ENCODE peak calls at places on chromosomes 12 and 14, in seven cellular contexts. G, W, V, D, F, B and A are unnamed samples.

GRCh38 chr14:44945264-44945663 is 16.5 kb downstream of the KLHL28 start:
- DNase-seq in G (no peak), W (peak; percentile 77), V (no peak), D (no peak), F (peak; percentile 85), B (no peak), A (no peak)

GRCh38 chr12:102374190-102374589 is 106.2 kb downstream of the IGF1 start:
- DNase-seq in G (no peak), W (no peak), V (no peak), D (no peak), F (peak; percentile 31), B (no peak), A (no peak)

GRCh38 chr12:54428050-54429013 is 9.3 kb upstream of the ITGA5 start:
- DNase-seq in G (no peak), W (peak; percentile 84), V (no peak), D (peak; percentile 28), F (peak; percentile 93), B (no peak), A (peak; percentile 88)

GRCh38 chr12:89345830-89346740 is 6.2 kb downstream of the DUSP6 start:
- DNase-seq in G (peak; percentile 72), W (peak; percentile 46), V (peak; percentile 45), D (peak; percentile 60), F (peak; percentile 59), B (no peak), A (no peak)

GRCh38 chr14:24887623-24888304 is 162.2 kb downstream of the STXBP6 start:
- DNase-seq in G (no peak), W (no peak), V (no peak), D (no peak), F (no peak), B (no peak), A (no peak)

GRCh38 chr12:68042212-68042699 is 53.0 kb downstream of the IFNG-AS1 start:
- DNase-seq in G (no peak), W (no peak), V (peak; percentile 1), D (no peak), F (peak; percentile 3), B (no peak), A (peak; percentile 81)

GRCh38 chr14:80572666-80573065 is 361.4 kb upstream of the DIO2 start:
- DNase-seq in G (no peak), W (no peak), V (no peak), D (no peak), F (no peak), B (no peak), A (no peak)

GRCh38 chr12:18363321-18363720 is 102.0 kb downstream of the PIK3C2G start:
- DNase-seq in G (no peak), W (no peak), V (no peak), D (no peak), F (no peak), B (no peak), A (no peak)

GRCh38 chr14:41362134-41362533 is 244.5 kb upstream of the LRFN5 start:
- DNase-seq in G (no peak), W (no peak), V (no peak), D (no peak), F (no peak), B (no peak), A (peak; percentile 0)

GRCh38 chr14:95875831-95876768 is 532 bp upstream of the TUNAR start:
- DNase-seq in G (no peak), W (no peak), V (no peak), D (no peak), F (no peak), B (no peak), A (no peak)

GRCh38 chr12:30187426-30187825 is 403.7 kb upstream of the TMTC1 start:
- DNase-seq in G (no peak), W (no peak), V (no peak), D (no peak), F (no peak), B (no peak), A (no peak)